ENCODE peak calls at places on chromosomes 11 and 22, in seven cellular contexts. One of them, this sample, is unnamed.
A peak's percentile ranks its signal among the peaks of the same experiment; 100 is the strongest.

GRCh38 chr11:134008593-134008992 is 51.8 kb upstream of the IGSF9B start:
- DNase-seq in tibial nerve: no peak
- DNase-seq in right atrium auricular region: no peak
- DNase-seq in thyroid gland: no peak
- DNase-seq in SJCRH30: no peak
- DNase-seq in fibroblast of lung: no peak
- DNase-seq in left ventricle myocardium inferior: no peak
- DNase-seq in this sample: no peak

GRCh38 chr11:65187971-65188461 is 6.3 kb downstream of the CAPN1 start:
- DNase-seq in SJCRH30: no peak
- DNase-seq in left ventricle myocardium inferior: no peak
- DNase-seq in thyroid gland: no peak
- DNase-seq in tibial nerve: no peak
- DNase-seq in right atrium auricular region: no peak
- DNase-seq in fibroblast of lung: no peak
- DNase-seq in this sample: no peak

GRCh38 chr11:114145166-114145695 is 85.7 kb downstream of the ZBTB16 start:
- DNase-seq in left ventricle myocardium inferior: no peak
- DNase-seq in thyroid gland: no peak
- DNase-seq in fibroblast of lung: no peak
- DNase-seq in SJCRH30: no peak
- DNase-seq in right atrium auricular region: no peak
- DNase-seq in tibial nerve: no peak
- DNase-seq in this sample: no peak

GRCh38 chr22:23218867-23219251 is 38.5 kb downstream of the BCR start:
- DNase-seq in tibial nerve: no peak
- DNase-seq in fibroblast of lung: peak; percentile 79
- DNase-seq in left ventricle myocardium inferior: peak; percentile 58
- DNase-seq in thyroid gland: peak; percentile 87
- DNase-seq in SJCRH30: peak; percentile 98
- DNase-seq in right atrium auricular region: no peak
- DNase-seq in this sample: no peak

GRCh38 chr11:118735203-118735602 is 55.8 kb upstream of the TREH start:
- DNase-seq in SJCRH30: no peak
- DNase-seq in fibroblast of lung: no peak
- DNase-seq in tibial nerve: no peak
- DNase-seq in right atrium auricular region: no peak
- DNase-seq in left ventricle myocardium inferior: no peak
- DNase-seq in thyroid gland: no peak
- DNase-seq in this sample: no peak

GRCh38 chr22:42022162-42022847 is 23.7 kb downstream of the WBP2NL start:
- DNase-seq in left ventricle myocardium inferior: no peak
- DNase-seq in thyroid gland: no peak
- DNase-seq in SJCRH30: no peak
- DNase-seq in tibial nerve: no peak
- DNase-seq in fibroblast of lung: no peak
- DNase-seq in right atrium auricular region: no peak
- DNase-seq in this sample: no peak

GRCh38 chr11:103680861-103681260 is 355.6 kb upstream of the DDI1 start:
- DNase-seq in fibroblast of lung: no peak
- DNase-seq in left ventricle myocardium inferior: no peak
- DNase-seq in tibial nerve: no peak
- DNase-seq in right atrium auricular region: no peak
- DNase-seq in thyroid gland: no peak
- DNase-seq in SJCRH30: no peak
- DNase-seq in this sample: no peak

GRCh38 chr22:45896153-45896951 is 80.6 kb downstream of the WNT7B start:
- DNase-seq in right atrium auricular region: no peak
- DNase-seq in thyroid gland: peak; percentile 92
- DNase-seq in SJCRH30: peak; percentile 47
- DNase-seq in left ventricle myocardium inferior: peak; percentile 11
- DNase-seq in fibroblast of lung: no peak
- DNase-seq in tibial nerve: no peak
- DNase-seq in this sample: no peak

GRCh38 chr11:112903310-112903709 is 57.9 kb upstream of the NCAM1 start:
- DNase-seq in left ventricle myocardium inferior: no peak
- DNase-seq in fibroblast of lung: no peak
- DNase-seq in thyroid gland: peak; percentile 66
- DNase-seq in tibial nerve: no peak
- DNase-seq in SJCRH30: no peak
- DNase-seq in right atrium auricular region: no peak
- DNase-seq in this sample: no peak

GRCh38 chr11:75351541-75352416 is at the start of gene ARRB1:
- DNase-seq in right atrium auricular region: no peak
- DNase-seq in thyroid gland: peak; percentile 49
- DNase-seq in SJCRH30: peak; percentile 90
- DNase-seq in fibroblast of lung: peak; percentile 61
- DNase-seq in left ventricle myocardium inferior: peak; percentile 77
- DNase-seq in tibial nerve: peak; percentile 47
- DNase-seq in this sample: peak; percentile 50

GRCh38 chr22:27881404-27881803 is 37.7 kb downstream of the PITPNB start:
- DNase-seq in right atrium auricular region: no peak
- DNase-seq in tibial nerve: peak; percentile 37
- DNase-seq in left ventricle myocardium inferior: peak; percentile 30
- DNase-seq in fibroblast of lung: peak; percentile 44
- DNase-seq in SJCRH30: no peak
- DNase-seq in thyroid gland: peak; percentile 67
- DNase-seq in this sample: no peak

GRCh38 chr11:72789493-72790131 is 4.2 kb downstream of the STARD10 start:
- DNase-seq in SJCRH30: no peak
- DNase-seq in left ventricle myocardium inferior: peak; percentile 68
- DNase-seq in fibroblast of lung: peak; percentile 72
- DNase-seq in thyroid gland: no peak
- DNase-seq in tibial nerve: no peak
- DNase-seq in right atrium auricular region: no peak
- DNase-seq in this sample: no peak

GRCh38 chr22:46162771-46163170 is 12.4 kb downstream of the PPARA start:
- DNase-seq in SJCRH30: no peak
- DNase-seq in right atrium auricular region: no peak
- DNase-seq in thyroid gland: no peak
- DNase-seq in fibroblast of lung: no peak
- DNase-seq in tibial nerve: no peak
- DNase-seq in left ventricle myocardium inferior: no peak
- DNase-seq in this sample: no peak

GRCh38 chr11:130418210-130418609 is 10.2 kb downstream of the ADAMTS8 start:
- DNase-seq in thyroid gland: no peak
- DNase-seq in tibial nerve: no peak
- DNase-seq in right atrium auricular region: no peak
- DNase-seq in fibroblast of lung: no peak
- DNase-seq in SJCRH30: no peak
- DNase-seq in left ventricle myocardium inferior: no peak
- DNase-seq in this sample: no peak

GRCh38 chr22:27456696-27457503 is 344.7 kb downstream of the MN1 start:
- DNase-seq in thyroid gland: no peak
- DNase-seq in right atrium auricular region: no peak
- DNase-seq in SJCRH30: no peak
- DNase-seq in tibial nerve: no peak
- DNase-seq in left ventricle myocardium inferior: no peak
- DNase-seq in fibroblast of lung: peak; percentile 95
- DNase-seq in this sample: no peak

GRCh38 chr22:47550524-47551437 is 788.3 kb downstream of the TBC1D22A start:
- DNase-seq in right atrium auricular region: peak; percentile 47
- DNase-seq in SJCRH30: no peak
- DNase-seq in left ventricle myocardium inferior: no peak
- DNase-seq in fibroblast of lung: no peak
- DNase-seq in tibial nerve: no peak
- DNase-seq in thyroid gland: no peak
- DNase-seq in this sample: no peak

GRCh38 chr22:21867528-21868266 is at the start of gene MAPK1:
- DNase-seq in left ventricle myocardium inferior: peak; percentile 95
- DNase-seq in tibial nerve: peak; percentile 88
- DNase-seq in right atrium auricular region: peak; percentile 93
- DNase-seq in thyroid gland: peak; percentile 92
- DNase-seq in fibroblast of lung: peak; percentile 87
- DNase-seq in SJCRH30: peak; percentile 92
- DNase-seq in this sample: peak; percentile 88

GRCh38 chr11:18785416-18785815 is 6.2 kb downstream of the PTPN5 start:
- DNase-seq in thyroid gland: no peak
- DNase-seq in SJCRH30: no peak
- DNase-seq in tibial nerve: no peak
- DNase-seq in left ventricle myocardium inferior: no peak
- DNase-seq in right atrium auricular region: no peak
- DNase-seq in fibroblast of lung: no peak
- DNase-seq in this sample: no peak

GRCh38 chr11:105968021-105968697 is 53.9 kb downstream of the MSANTD4 start:
- DNase-seq in tibial nerve: no peak
- DNase-seq in left ventricle myocardium inferior: no peak
- DNase-seq in SJCRH30: no peak
- DNase-seq in fibroblast of lung: peak; percentile 72
- DNase-seq in thyroid gland: no peak
- DNase-seq in right atrium auricular region: no peak
- DNase-seq in this sample: no peak

GRCh38 chr22:36728505-36728904 is 25.0 kb upstream of the CACNG2 start:
- DNase-seq in left ventricle myocardium inferior: no peak
- DNase-seq in SJCRH30: no peak
- DNase-seq in fibroblast of lung: no peak
- DNase-seq in tibial nerve: no peak
- DNase-seq in right atrium auricular region: no peak
- DNase-seq in thyroid gland: no peak
- DNase-seq in this sample: no peak

DNA sequence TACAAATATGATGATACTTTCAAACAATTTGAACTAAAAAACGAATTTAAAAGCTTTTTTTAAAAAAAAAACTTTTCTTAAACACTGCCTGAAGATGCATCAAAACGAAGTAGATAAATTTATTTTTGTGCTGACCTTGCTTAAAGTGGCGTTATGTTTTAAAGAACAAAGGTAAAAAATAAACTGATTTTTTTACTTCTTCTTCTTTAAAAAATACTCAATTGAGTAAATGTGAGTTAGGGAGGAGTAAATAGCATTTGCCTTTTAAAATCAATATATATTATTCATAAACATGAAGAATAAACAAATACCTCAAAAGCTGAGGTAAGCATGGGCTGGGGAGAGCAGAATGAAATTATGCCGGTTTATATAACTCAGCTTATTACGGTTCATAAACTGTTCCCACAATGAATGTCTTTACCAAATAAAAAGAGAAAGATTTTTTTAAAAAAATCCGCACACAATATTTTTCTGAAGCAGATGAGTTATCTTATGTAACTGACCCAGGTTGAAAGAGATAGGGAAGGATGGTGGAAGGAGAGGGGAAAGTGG is 9.0 kb downstream of the PAX6 start:
- DNase-seq in fibroblast of lung: no peak
- DNase-seq in thyroid gland: no peak
- DNase-seq in left ventricle myocardium inferior: no peak
- DNase-seq in SJCRH30: no peak
- DNase-seq in right atrium auricular region: no peak
- DNase-seq in tibial nerve: no peak
- DNase-seq in this sample: no peak
- H3K9me3 ChIP-seq in fibroblast of lung: no peaks in the 10 kb centered on the region
- H3K9me3 ChIP-seq in thyroid gland: no peaks in the 10 kb centered on the region
- H3K9me3 ChIP-seq in left ventricle myocardium inferior: no peaks in the 10 kb centered on the region
- H3K9me3 ChIP-seq in SJCRH30: no peaks in the 10 kb centered on the region
- H3K9me3 ChIP-seq in right atrium auricular region: no peaks in the 10 kb centered on the region
- H3K9me3 ChIP-seq in tibial nerve: no peaks in the 10 kb centered on the region
- H3K9me3 ChIP-seq in this sample: peaks cover 10% of the 10 kb centered on the region

GRCh38 chr11:119882316-119882715 is 153.3 kb upstream of the NECTIN1 start:
- DNase-seq in thyroid gland: no peak
- DNase-seq in left ventricle myocardium inferior: no peak
- DNase-seq in right atrium auricular region: no peak
- DNase-seq in fibroblast of lung: no peak
- DNase-seq in tibial nerve: no peak
- DNase-seq in SJCRH30: peak; percentile 68
- DNase-seq in this sample: no peak
- H3K9me3 ChIP-seq in thyroid gland: no peaks in the 10 kb centered on the region
- H3K9me3 ChIP-seq in left ventricle myocardium inferior: no peaks in the 10 kb centered on the region
- H3K9me3 ChIP-seq in right atrium auricular region: no peaks in the 10 kb centered on the region
- H3K9me3 ChIP-seq in fibroblast of lung: no peaks in the 10 kb centered on the region
- H3K9me3 ChIP-seq in tibial nerve: no peaks in the 10 kb centered on the region
- H3K9me3 ChIP-seq in SJCRH30: no peaks in the 10 kb centered on the region
- H3K9me3 ChIP-seq in this sample: no peaks in the 10 kb centered on the region

DNA sequence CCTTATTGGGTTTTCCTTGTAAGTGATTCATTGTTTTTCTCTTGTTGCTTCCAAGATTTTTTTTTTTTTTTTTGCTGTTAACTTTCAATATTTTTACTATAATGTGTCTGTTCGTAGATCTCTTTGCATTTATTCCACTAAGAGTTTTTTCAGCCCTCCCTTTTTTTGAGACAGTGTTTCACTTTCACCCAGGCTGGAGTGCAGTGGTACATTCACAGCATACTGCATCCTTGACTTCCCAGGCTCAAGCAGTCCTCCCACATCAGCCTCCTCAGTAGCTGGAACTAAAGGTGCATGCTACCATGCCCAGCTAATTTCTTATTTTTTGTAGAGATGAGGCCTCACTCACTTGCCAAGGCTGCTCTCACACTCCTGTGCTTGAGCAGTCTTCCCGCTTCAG is 1282.0 kb upstream of the CNTN5 start:
- DNase-seq in right atrium auricular region: no peak
- DNase-seq in fibroblast of lung: no peak
- DNase-seq in left ventricle myocardium inferior: no peak
- DNase-seq in SJCRH30: no peak
- DNase-seq in thyroid gland: no peak
- DNase-seq in tibial nerve: no peak
- DNase-seq in this sample: no peak
- H3K9me3 ChIP-seq in right atrium auricular region: no peaks in the 10 kb centered on the region
- H3K9me3 ChIP-seq in fibroblast of lung: no peaks in the 10 kb centered on the region
- H3K9me3 ChIP-seq in left ventricle myocardium inferior: peaks cover 47% of the 10 kb centered on the region
- H3K9me3 ChIP-seq in SJCRH30: no peaks in the 10 kb centered on the region
- H3K9me3 ChIP-seq in thyroid gland: no peaks in the 10 kb centered on the region
- H3K9me3 ChIP-seq in tibial nerve: no peaks in the 10 kb centered on the region
- H3K9me3 ChIP-seq in this sample: no peaks in the 10 kb centered on the region

GRCh38 chr22:48649031-48649430 is 1178.6 kb downstream of the BRD1 start:
- DNase-seq in tibial nerve: no peak
- DNase-seq in thyroid gland: no peak
- DNase-seq in left ventricle myocardium inferior: no peak
- DNase-seq in fibroblast of lung: no peak
- DNase-seq in SJCRH30: no peak
- DNase-seq in right atrium auricular region: no peak
- DNase-seq in this sample: no peak

GRCh38 chr22:48651036-48651890 is 1176.4 kb downstream of the BRD1 start:
- DNase-seq in thyroid gland: no peak
- DNase-seq in right atrium auricular region: no peak
- DNase-seq in tibial nerve: no peak
- DNase-seq in left ventricle myocardium inferior: no peak
- DNase-seq in fibroblast of lung: no peak
- DNase-seq in SJCRH30: no peak
- DNase-seq in this sample: no peak

GRCh38 chr22:48647606-48648515 is 1179.8 kb downstream of the BRD1 start:
- DNase-seq in fibroblast of lung: no peak
- DNase-seq in left ventricle myocardium inferior: no peak
- DNase-seq in SJCRH30: no peak
- DNase-seq in right atrium auricular region: no peak
- DNase-seq in tibial nerve: no peak
- DNase-seq in thyroid gland: no peak
- DNase-seq in this sample: no peak

GRCh38 chr22:48650323-48651035 is 1177.2 kb downstream of the BRD1 start:
- DNase-seq in SJCRH30: no peak
- DNase-seq in tibial nerve: no peak
- DNase-seq in thyroid gland: no peak
- DNase-seq in fibroblast of lung: no peak
- DNase-seq in right atrium auricular region: no peak
- DNase-seq in left ventricle myocardium inferior: no peak
- DNase-seq in this sample: no peak

DNA sequence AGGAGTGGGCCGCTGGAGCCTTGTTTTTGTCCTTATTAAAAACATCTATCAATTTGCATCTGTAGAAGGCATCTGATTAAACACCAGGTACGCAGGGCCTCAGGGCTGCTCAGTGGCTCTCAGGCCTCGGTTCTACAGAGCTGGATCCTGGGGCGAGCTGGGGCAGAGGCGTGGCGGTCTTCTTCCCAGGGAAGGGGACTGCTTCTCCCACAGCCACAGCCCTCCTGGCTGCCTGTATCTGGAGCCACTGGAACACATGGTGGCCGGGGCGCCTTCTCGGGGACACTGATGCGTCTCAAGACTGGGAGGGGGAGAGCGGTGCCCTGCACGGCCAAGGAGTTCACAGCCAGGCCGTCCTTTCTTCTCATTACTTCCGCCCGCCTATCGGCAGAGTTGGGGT is 1178.2 kb downstream of the BRD1 start:
- DNase-seq in fibroblast of lung: no peak
- DNase-seq in thyroid gland: no peak
- DNase-seq in SJCRH30: no peak
- DNase-seq in right atrium auricular region: no peak
- DNase-seq in left ventricle myocardium inferior: no peak
- DNase-seq in tibial nerve: no peak
- DNase-seq in this sample: no peak
- H3K9me3 ChIP-seq in fibroblast of lung: no peaks in the 10 kb centered on the region
- H3K9me3 ChIP-seq in thyroid gland: no peaks in the 10 kb centered on the region
- H3K9me3 ChIP-seq in SJCRH30: no peaks in the 10 kb centered on the region
- H3K9me3 ChIP-seq in right atrium auricular region: no peaks in the 10 kb centered on the region
- H3K9me3 ChIP-seq in left ventricle myocardium inferior: no peaks in the 10 kb centered on the region
- H3K9me3 ChIP-seq in tibial nerve: no peaks in the 10 kb centered on the region
- H3K9me3 ChIP-seq in this sample: no peaks in the 10 kb centered on the region